ENCODE peak calls at places on chromosomes 16 and 17, in eight cellular contexts. W is right lobe of liver; E is AG10803; U is naive thymus-derived CD8-positive, alpha-beta T cell; F is activated CD8-positive, alpha-beta memory T cell treated with anti-CD3 and anti-CD28 coated beads for 1 hour; Y is NCI-H510A treated with DMSO at 0.1 percent for 48 hours; Z is memory B cell; P is naive thymus-derived CD4-positive, alpha-beta T cell. R is an unnamed sample.

GRCh38 chr17:40473573-40474365 is 27.7 kb downstream of the TNS4 start:
- DNase-seq in W (peak), E (no peak), U (no peak), F (no peak), Y (no peak), Z (no peak), P (no peak), R (no peak)

GRCh38 chr16:65116818-65117430 is 4.9 kb downstream of the CDH11 start:
- DNase-seq in W (no peak), E (peak), U (no peak), F (no peak), Y (no peak), Z (no peak), P (no peak), R (no peak)

GRCh38 chr17:41547921-41548843 is 20.1 kb upstream of the KRT19 start:
- DNase-seq in W (no peak), E (peak), U (no peak), F (peak), Y (no peak), Z (no peak), P (no peak), R (no peak)

GRCh38 chr17:49218941-49219913 is 8.7 kb downstream of the ABI3 start:
- DNase-seq in W (peak), E (no peak), U (peak), F (no peak), Y (no peak), Z (peak), P (no peak), R (peak)

GRCh38 chr16:89115216-89115949 is 21.7 kb downstream of the ACSF3 start:
- DNase-seq in W (peak), E (no peak), U (peak), F (peak), Y (no peak), Z (peak), P (peak), R (peak)

GRCh38 chr17:17635126-17635525 is 43.6 kb upstream of the PEMT start:
- DNase-seq in W (no peak), E (peak), U (no peak), F (no peak), Y (no peak), Z (no peak), P (no peak), R (no peak)

GRCh38 chr17:42342242-42343008 is 45.8 kb downstream of the STAT3 start:
- DNase-seq in W (no peak), E (peak), U (no peak), F (no peak), Y (no peak), Z (no peak), P (no peak), R (no peak)

GRCh38 chr17:67629963-67630320 is 87.8 kb upstream of the NOL11 start:
- DNase-seq in W (no peak), E (peak), U (no peak), F (no peak), Y (peak), Z (no peak), P (peak), R (peak)

GRCh38 chr17:76382803-76383644 is 1.4 kb upstream of the SPHK1 start:
- DNase-seq in W (peak), E (peak), U (no peak), F (peak), Y (peak), Z (no peak), P (peak), R (no peak)

GRCh38 chr16:1019234-1019933 is 37.8 kb downstream of the SOX8 start:
- DNase-seq in W (no peak), E (peak), U (no peak), F (no peak), Y (no peak), Z (no peak), P (no peak), R (no peak)

GRCh38 chr17:56305017-56305416 is 151.7 kb downstream of the ANKFN1 start:
- DNase-seq in W (no peak), E (no peak), U (no peak), F (no peak), Y (no peak), Z (no peak), P (no peak), R (no peak)

GRCh38 chr16:2275476-2276450 is 7.8 kb upstream of the RNPS1 start:
- DNase-seq in W (no peak), E (no peak), U (no peak), F (no peak), Y (no peak), Z (no peak), P (no peak), R (no peak)

GRCh38 chr16:73068546-73069401 is 20.8 kb upstream of the ZFHX3 start:
- DNase-seq in W (no peak), E (peak), U (no peak), F (no peak), Y (peak), Z (no peak), P (no peak), R (no peak)

GRCh38 chr16:86578499-86579267 is at the start of gene FOXL1:
- DNase-seq in W (peak), E (peak), U (no peak), F (no peak), Y (no peak), Z (no peak), P (no peak), R (no peak)

GRCh38 chr16:20911361-20911760 is 10.8 kb downstream of the LYRM1 start:
- DNase-seq in W (no peak), E (peak), U (no peak), F (no peak), Y (no peak), Z (no peak), P (no peak), R (no peak)

GRCh38 chr17:9004132-9004960 is 17.0 kb upstream of the NTN1 start:
- DNase-seq in W (peak), E (no peak), U (no peak), F (no peak), Y (no peak), Z (no peak), P (no peak), R (no peak)

GRCh38 chr17:7224661-7225111 is 4.9 kb downstream of the ACADVL start:
- DNase-seq in W (no peak), E (no peak), U (no peak), F (no peak), Y (no peak), Z (no peak), P (no peak), R (no peak)

GRCh38 chr16:1691956-1692355 is 13.9 kb downstream of the JPT2 start:
- DNase-seq in W (no peak), E (peak), U (no peak), F (no peak), Y (no peak), Z (no peak), P (no peak), R (no peak)

GRCh38 chr17:39755550-39756375 is 18.0 kb downstream of the GRB7 start:
- DNase-seq in W (no peak), E (peak), U (peak), F (no peak), Y (no peak), Z (peak), P (peak), R (peak)

GRCh38 chr16:3726021-3726687 is 8.8 kb upstream of the TRAP1 start:
- DNase-seq in W (peak), E (no peak), U (no peak), F (no peak), Y (no peak), Z (no peak), P (no peak), R (no peak)